ENCODE peak calls at places on chromosomes 7 and 10, in seven cellular contexts. D is HCT116, C is HepG2, I is endothelial cell of umbilical vein, Q is A549, E is K562, F is H1. O is an unnamed sample.

GRCh38 chr7:151017953-151018420 is 6.3 kb downstream of the ATG9B start:
- DNase-seq in D (no peak), C (no peak), I (peak), Q (peak), E (peak), F (peak), O (peak)

GRCh38 chr10:33034931-33035330 is 76.9 kb upstream of the ITGB1 start:
- DNase-seq in D (no peak), C (no peak), I (no peak), Q (no peak), E (no peak), F (no peak), O (no peak)

GRCh38 chr7:131483586-131483985 is 72.8 kb downstream of the PODXL start:
- DNase-seq in D (no peak), C (no peak), I (no peak), Q (no peak), E (no peak), F (no peak), O (no peak)

GRCh38 chr7:16071246-16071857 is 350.0 kb downstream of the CRPPA start:
- DNase-seq in D (peak), C (peak), I (peak), Q (peak), E (peak), F (no peak), O (peak)

GRCh38 chr7:145212050-145212449 is 376.2 kb upstream of the TPK1 start:
- DNase-seq in D (no peak), C (no peak), I (no peak), Q (no peak), E (no peak), F (no peak), O (no peak)

GRCh38 chr7:88169717-88170320 is 50.0 kb downstream of the SRI start:
- DNase-seq in D (no peak), C (peak), I (peak), Q (peak), E (no peak), F (no peak), O (peak)

GRCh38 chr10:34612446-34612845 is 202.7 kb downstream of the PARD3 start:
- DNase-seq in D (no peak), C (no peak), I (peak), Q (no peak), E (no peak), F (no peak), O (no peak)

GRCh38 chr10:123045961-123046731 is 37.3 kb downstream of the ACADSB start:
- DNase-seq in D (no peak), C (no peak), I (no peak), Q (no peak), E (no peak), F (no peak), O (no peak)

GRCh38 chr7:141460781-141461715 is 90.2 kb upstream of the AGK start:
- DNase-seq in D (no peak), C (no peak), I (no peak), Q (no peak), E (no peak), F (no peak), O (no peak)

GRCh38 chr7:2097492-2097891 is 135.3 kb downstream of the MAD1L1 start:
- DNase-seq in D (no peak), C (no peak), I (no peak), Q (no peak), E (no peak), F (no peak), O (no peak)

GRCh38 chr10:106573106-106573505 is 591.4 kb downstream of the SORCS1 start:
- DNase-seq in D (no peak), C (no peak), I (no peak), Q (no peak), E (no peak), F (no peak), O (no peak)

GRCh38 chr10:100333821-100334469 is 3.9 kb upstream of the PKD2L1 start:
- DNase-seq in D (no peak), C (no peak), I (no peak), Q (no peak), E (no peak), F (no peak), O (no peak)

GRCh38 chr7:125338110-125338509 is 408.5 kb upstream of the POT1 start:
- DNase-seq in D (no peak), C (no peak), I (no peak), Q (no peak), E (no peak), F (no peak), O (no peak)

GRCh38 chr10:122632031-122632430 is 67.6 kb downstream of the C10orf120 start:
- DNase-seq in D (no peak), C (no peak), I (no peak), Q (no peak), E (no peak), F (no peak), O (no peak)

GRCh38 chr10:29918623-29919400 is 140.6 kb downstream of the JCAD start:
- DNase-seq in D (no peak), C (no peak), I (no peak), Q (no peak), E (no peak), F (no peak), O (no peak)

GRCh38 chr10:124892905-124893304 is 49.0 kb upstream of the ZRANB1 start:
- DNase-seq in D (no peak), C (no peak), I (no peak), Q (no peak), E (no peak), F (no peak), O (no peak)

GRCh38 chr10:5433182-5433581 is 20.8 kb downstream of the NET1 start:
- DNase-seq in D (no peak), C (no peak), I (no peak), Q (no peak), E (no peak), F (no peak), O (no peak)

GRCh38 chr7:121084256-121084655 is 95.7 kb downstream of the CPED1 start:
- DNase-seq in D (no peak), C (no peak), I (no peak), Q (no peak), E (no peak), F (no peak), O (no peak)

GRCh38 chr7:101162551-101163280 is 2.7 kb downstream of the VGF start:
- DNase-seq in D (no peak), C (no peak), I (no peak), Q (peak), E (peak), F (peak), O (peak)

GRCh38 chr7:1920266-1920681 is 250.2 kb downstream of the ELFN1 start:
- DNase-seq in D (no peak), C (no peak), I (no peak), Q (no peak), E (no peak), F (no peak), O (peak)

GRCh38 chr7:100428199-100428966 is at the start of gene ZCWPW1:
- DNase-seq in D (peak), C (peak), I (peak), Q (peak), E (peak), F (peak), O (peak)

GRCh38 chr10:43899224-43899959 is 250.7 kb upstream of the ZNF32 start:
- DNase-seq in D (no peak), C (no peak), I (no peak), Q (no peak), E (no peak), F (no peak), O (no peak)

GRCh38 chr10:126191192-126191591 is 197.1 kb downstream of the ADAM12 start:
- DNase-seq in D (no peak), C (no peak), I (no peak), Q (no peak), E (no peak), F (no peak), O (no peak)

GRCh38 chr7:69882269-69882668 is 284.0 kb downstream of the AUTS2 start:
- DNase-seq in D (no peak), C (no peak), I (no peak), Q (no peak), E (no peak), F (no peak), O (no peak)

GRCh38 chr7:151416135-151416740 is 6.4 kb upstream of the WDR86 start:
- DNase-seq in D (no peak), C (no peak), I (no peak), Q (no peak), E (no peak), F (no peak), O (peak)

GRCh38 chr10:129035052-129035805 is 431.8 kb upstream of the MGMT start:
- DNase-seq in D (no peak), C (no peak), I (peak), Q (no peak), E (no peak), F (no peak), O (peak)

GRCh38 chr7:23470290-23471089 is at the start of gene IGF2BP3:
- DNase-seq in D (peak), C (peak), I (peak), Q (peak), E (peak), F (peak), O (peak)

GRCh38 chr7:155466814-155467675 is 9.1 kb downstream of the EN2 start:
- DNase-seq in D (no peak), C (peak), I (no peak), Q (no peak), E (no peak), F (peak), O (peak)

GRCh38 chr7:43141091-43141490 is 28.6 kb downstream of the HECW1 start:
- DNase-seq in D (no peak), C (no peak), I (no peak), Q (no peak), E (no peak), F (peak), O (no peak)

GRCh38 chr7:43694399-43694748 is 34.9 kb downstream of the COA1 start:
- DNase-seq in D (peak), C (peak), I (no peak), Q (peak), E (no peak), F (no peak), O (no peak)

GRCh38 chr7:6706666-6707407 is at the start of gene ZNF12:
- DNase-seq in D (peak), C (peak), I (peak), Q (peak), E (peak), F (peak), O (peak)
- TF ChIP-seq POLR2A in D (peak), C (peak), I (peak), Q (peak), E (peak), F (peak), O (peak)

GRCh38 chr10:130787252-130787651 is 524.3 kb downstream of the TCERG1L start:
- DNase-seq in D (no peak), C (no peak), I (no peak), Q (no peak), E (no peak), F (no peak), O (no peak)
- TF ChIP-seq MAX in D (no peak), C (no peak), I (no peak), Q (no peak), E (no peak), F (no peak), O (no peak)

GRCh38 chr10:99235469-99235871 is at the start of gene HPSE2:
- DNase-seq in D (no peak), C (no peak), I (no peak), Q (no peak), E (no peak), F (peak), O (peak)
- H3K4me3 ChIP-seq in D (no peak), C (no peak), I (no peak), Q (peak), E (no peak), F (peak), O (peak)

DNA sequence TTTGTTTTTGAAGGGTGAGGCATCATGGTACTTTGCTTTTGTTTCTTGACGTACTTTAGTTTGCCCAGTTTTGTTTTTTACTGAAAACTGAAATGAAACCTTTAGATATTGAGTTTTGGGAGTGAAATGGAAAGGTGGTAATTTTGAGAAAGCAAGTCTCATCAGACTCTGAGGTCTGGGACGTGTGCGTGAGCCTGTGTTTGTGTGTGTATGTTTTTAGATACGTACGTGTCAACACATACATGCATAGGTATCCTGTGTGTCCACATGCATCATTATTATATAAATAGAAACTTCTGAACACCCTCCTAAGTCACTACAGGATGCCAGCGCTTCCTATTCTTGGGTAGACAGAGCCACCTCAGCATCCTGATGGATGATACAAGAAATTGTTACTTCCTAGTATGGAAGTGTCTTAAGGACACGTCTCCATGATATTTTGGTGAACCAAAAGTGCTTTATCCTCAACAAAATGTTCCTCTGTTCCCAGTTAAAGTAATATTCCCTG is 47.8 kb downstream of the PROSER2 start:
- DNase-seq in D (no peak), C (no peak), I (no peak), Q (no peak), E (no peak), F (no peak), O (no peak)
- TF ChIP-seq POLR2A in D (no peak), C (no peak), I (no peak), Q (no peak), E (no peak), F (no peak), O (no peak)

GRCh38 chr7:54773472-54774399 is 14.7 kb upstream of the SEC61G start:
- DNase-seq in D (peak), C (peak), I (peak), Q (peak), E (peak), F (peak), O (peak)
- TF ChIP-seq MAX in D (peak), C (peak), I (no peak), Q (peak), E (peak), F (peak), O (peak)

DNA sequence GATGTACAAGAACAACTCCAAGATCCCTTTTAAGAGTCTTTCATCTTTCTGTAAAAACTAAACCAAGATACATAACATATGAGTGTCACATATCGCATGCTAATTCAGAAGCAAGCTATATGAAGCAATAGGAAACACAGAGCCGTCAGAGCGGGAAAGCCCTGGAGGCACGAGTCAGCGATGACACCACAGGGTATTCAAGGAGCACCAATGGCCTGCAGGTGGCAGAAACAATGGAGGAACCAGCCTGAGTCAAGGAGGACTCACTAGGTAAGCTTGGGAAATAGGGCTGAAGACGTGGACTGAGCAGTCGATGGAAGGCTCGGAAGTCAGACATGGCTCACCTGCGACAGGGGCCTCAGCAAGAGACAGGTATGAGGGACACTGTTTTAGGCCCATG is 214.4 kb downstream of the FAM107B start:
- DNase-seq in D (peak), C (no peak), I (peak), Q (peak), E (no peak), F (no peak), O (peak)
- H3K4me3 ChIP-seq in D (no peak), C (no peak), I (no peak), Q (no peak), E (no peak), F (no peak), O (peak)